ENCODE peak calls at places on chromosome 14, in eight cellular contexts. D is IMR-90, R is H54, N is NB4, X is Peyer's patch, Z is lower leg skin, H is right lobe of liver, L is GM12892. E is an unnamed sample.
A peak's percentile ranks its signal among the peaks of the same experiment; 100 is the strongest.

GRCh38 chr14:61328629-61329262 is 7.4 kb downstream of the PRKCH start:
- DNase-seq in N (no peak), H (no peak), D (no peak), L (no peak), X (no peak), Z (no peak), R (no peak), E (no peak)

GRCh38 chr14:75128596-75128990 is 1.7 kb upstream of the NEK9 start:
- DNase-seq in D (no peak), H (no peak), X (no peak), N (no peak), R (no peak), Z (no peak), L (no peak), E (no peak)

GRCh38 chr14:96586921-96587822 is 85.0 kb downstream of the PAPOLA start:
- DNase-seq in N (no peak), L (no peak), X (no peak), R (no peak), H (no peak), Z (peak; percentile 82), D (no peak), E (peak; percentile 61)

GRCh38 chr14:101986953-101987352 is 22.6 kb downstream of the DYNC1H1 start:
- DNase-seq in L (no peak), R (no peak), N (no peak), H (no peak), D (no peak), Z (peak; percentile 59), X (no peak), E (no peak)

GRCh38 chr14:85535916-85536834 is 6.2 kb downstream of the FLRT2 start:
- DNase-seq in D (peak; percentile 79), H (no peak), L (no peak), Z (no peak), N (peak; percentile 7), R (no peak), X (no peak), E (no peak)

GRCh38 chr14:39090548-39091111 is 12.4 kb downstream of the SEC23A start:
- DNase-seq in X (no peak), L (no peak), H (peak; percentile 65), Z (no peak), D (no peak), R (no peak), N (no peak), E (no peak)

GRCh38 chr14:44782775-44783238 is 178.9 kb downstream of the KLHL28 start:
- DNase-seq in N (no peak), R (no peak), H (no peak), X (no peak), D (peak; percentile 80), L (no peak), Z (no peak), E (no peak)

GRCh38 chr14:59630281-59630963 is 53.8 kb upstream of the CCDC175 start:
- DNase-seq in R (no peak), D (no peak), H (peak; percentile 53), X (peak; percentile 47), N (no peak), L (no peak), Z (no peak), E (no peak)

GRCh38 chr14:22807432-22808087 is 7.7 kb downstream of the SLC7A7 start:
- DNase-seq in H (no peak), L (no peak), Z (no peak), R (no peak), D (no peak), X (no peak), N (no peak), E (peak; percentile 9)

GRCh38 chr14:101078892-101079221 is 175.3 kb upstream of the RTL1 start:
- DNase-seq in R (no peak), D (no peak), H (no peak), N (no peak), X (no peak), L (no peak), Z (peak; percentile 58), E (peak; percentile 51)

GRCh38 chr14:99522934-99523660 is 41.9 kb downstream of the CCNK start:
- DNase-seq in R (no peak), X (no peak), L (no peak), N (no peak), D (peak; percentile 23), H (peak; percentile 34), Z (no peak), E (peak; percentile 65)

GRCh38 chr14:59090572-59090971 is 97.9 kb upstream of the DAAM1 start:
- DNase-seq in N (no peak), L (no peak), X (no peak), Z (no peak), D (no peak), R (no peak), H (no peak), E (no peak)

GRCh38 chr14:73723799-73724621 is 9.8 kb upstream of the PNMA1 start:
- DNase-seq in D (peak; percentile 97), X (no peak), N (peak; percentile 87), H (peak; percentile 88), Z (peak; percentile 94), L (peak; percentile 5), R (peak; percentile 99), E (no peak)

GRCh38 chr14:49861923-49862673 is 9.5 kb upstream of the NEMF start:
- DNase-seq in N (peak; percentile 90), H (peak; percentile 80), R (no peak), L (no peak), X (peak; percentile 88), D (peak; percentile 87), Z (peak; percentile 98), E (peak; percentile 94)
- TF ChIP-seq POLR2A in N (no peak), H (no peak), R (no peak), L (peak; percentile 15), X (peak; percentile 39), D (peak; percentile 58), Z (no peak), E (no peak)

GRCh38 chr14:53217283-53217994 is 64.3 kb upstream of the DDHD1 start:
- DNase-seq in L (peak; percentile 66), Z (peak; percentile 94), D (peak; percentile 33), R (peak; percentile 33), N (peak; percentile 90), X (peak; percentile 82), H (peak; percentile 81), E (peak; percentile 93)
- TF ChIP-seq POLR2A in L (peak; percentile 65), Z (no peak), D (no peak), R (no peak), N (no peak), X (no peak), H (no peak), E (no peak)

GRCh38 chr14:71322660-71323250 is 415.5 kb downstream of the PCNX1 start:
- DNase-seq in H (no peak), X (no peak), D (peak; percentile 67), L (no peak), Z (no peak), R (no peak), N (peak; percentile 51), E (no peak)

GRCh38 chr14:71321556-71322315 is 414.5 kb downstream of the PCNX1 start:
- DNase-seq in H (no peak), D (peak; percentile 63), N (peak; percentile 21), X (no peak), Z (no peak), R (no peak), L (no peak), E (no peak)

GRCh38 chr14:71319646-71320045 is 412.4 kb downstream of the PCNX1 start:
- DNase-seq in R (no peak), H (no peak), Z (no peak), L (no peak), D (peak; percentile 36), N (peak; percentile 24), X (no peak), E (no peak)

GRCh38 chr14:71320107-71320733 is 413.0 kb downstream of the PCNX1 start:
- DNase-seq in R (peak; percentile 88), L (peak; percentile 82), Z (peak; percentile 99), X (peak; percentile 97), D (peak; percentile 99), N (peak; percentile 98), H (peak; percentile 99), E (peak; percentile 100)

DNA sequence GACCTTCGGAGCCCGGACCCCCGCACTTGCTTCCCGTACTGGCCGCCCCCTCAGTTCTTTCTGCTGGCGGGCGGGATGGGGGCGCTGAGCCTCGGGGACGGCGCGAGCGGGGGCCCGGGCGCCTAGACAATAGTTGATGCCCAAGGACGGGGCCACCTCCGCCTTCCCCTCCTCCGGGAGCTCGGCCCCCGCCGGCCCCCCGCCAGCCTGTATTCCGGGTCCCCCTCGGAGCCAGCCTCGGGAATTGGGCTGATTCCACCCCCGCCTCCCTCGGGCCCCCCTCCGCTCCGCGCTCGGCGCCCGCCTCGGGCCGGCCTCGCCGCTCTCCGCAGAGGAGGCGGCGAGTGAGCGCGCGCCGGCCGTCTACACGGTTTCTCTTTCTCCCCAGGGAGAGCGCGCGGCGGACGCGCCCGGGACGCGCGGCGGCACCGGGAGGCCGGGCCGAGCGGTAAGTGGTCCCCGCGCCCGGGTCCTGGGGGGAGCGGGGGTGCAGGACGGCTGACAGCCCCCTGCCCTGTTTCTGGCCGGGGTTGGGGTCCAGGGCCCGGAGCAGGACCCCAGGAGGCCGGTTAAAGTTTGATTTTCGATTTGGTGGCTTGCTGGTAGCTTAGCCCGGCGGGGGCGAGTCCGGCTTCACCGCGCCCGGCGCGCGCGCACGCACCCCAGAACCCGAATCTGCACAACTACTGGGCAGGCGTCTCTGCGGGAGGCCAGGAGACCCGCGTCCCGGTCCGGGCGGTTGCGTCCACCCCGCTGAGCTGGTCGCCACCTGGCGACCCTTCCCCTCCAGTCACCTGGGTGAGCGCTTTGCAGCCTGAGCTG is 413.7 kb downstream of the PCNX1 start:
- DNase-seq in N (peak; percentile 65), Z (peak; percentile 91), X (peak; percentile 87), H (peak; percentile 80), R (peak; percentile 39), L (peak; percentile 45), D (peak; percentile 69), E (peak; percentile 94)
- TF ChIP-seq POLR2A in N (peak; percentile 32), Z (no peak), X (peak; percentile 55), H (peak; percentile 63), R (peak; percentile 21), L (no peak), D (peak; percentile 36), E (peak; percentile 53)

DNA sequence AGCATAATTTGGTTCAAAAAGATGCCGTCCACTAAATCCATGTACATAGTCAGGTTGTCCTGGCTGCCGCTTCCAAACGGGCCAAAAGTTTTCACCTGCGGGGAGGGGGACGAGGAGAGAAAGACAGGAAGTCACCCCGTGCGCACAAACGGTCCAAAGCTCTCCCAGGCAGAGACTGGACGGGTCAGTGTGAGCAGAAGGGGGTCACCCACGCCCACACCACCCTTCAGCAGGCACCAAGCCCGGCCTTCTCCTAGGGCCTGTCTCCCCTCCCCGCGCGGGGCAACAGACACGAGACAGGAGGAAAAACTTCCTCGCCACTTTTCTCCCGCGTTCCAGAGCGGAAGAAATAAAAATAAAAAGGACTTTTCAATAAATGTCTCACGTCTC is 881 bp downstream of the CCDC88C start:
- DNase-seq in H (peak; percentile 68), X (no peak), Z (no peak), N (peak; percentile 49), D (no peak), L (no peak), R (no peak), E (peak; percentile 90)
- TF ChIP-seq POLR2A in H (no peak), X (no peak), Z (no peak), N (no peak), D (no peak), L (no peak), R (no peak), E (no peak)